ENCODE peak calls at places on chromosomes 16 and 17, in five cellular contexts. D is GM12878, W is HepG2, R is HCT116, X is K562. H is an unnamed sample.

GRCh38 chr16:2744711-2745110 is 7.7 kb upstream of the SRRM2 start:
- DNase-seq in D (no peak), W (no peak), R (no peak), X (no peak), H (peak)

GRCh38 chr17:9239821-9240658 is 218.7 kb downstream of the NTN1 start:
- DNase-seq in D (no peak), W (no peak), R (peak), X (peak), H (peak)

GRCh38 chr17:67156269-67157199 is 88.5 kb downstream of the HELZ start:
- DNase-seq in D (no peak), W (no peak), R (no peak), X (peak), H (no peak)

GRCh38 chr16:2250652-2251280 is 621 bp downstream of the ECI1 start:
- DNase-seq in D (no peak), W (no peak), R (no peak), X (peak), H (no peak)

GRCh38 chr16:58814348-58814801 is 80.3 kb upstream of the GOT2 start:
- DNase-seq in D (no peak), W (peak), R (peak), X (peak), H (peak)

GRCh38 chr16:21599994-21600773 is 807 bp downstream of the METTL9 start:
- DNase-seq in D (peak), W (peak), R (no peak), X (peak), H (peak)

GRCh38 chr17:77502626-77503292 is 362.0 kb downstream of the SEC14L1 start:
- DNase-seq in D (no peak), W (no peak), R (no peak), X (no peak), H (no peak)

GRCh38 chr16:79092846-79093245 is 507.7 kb downstream of the MAF start:
- DNase-seq in D (no peak), W (no peak), R (no peak), X (no peak), H (no peak)

GRCh38 chr16:27566417-27566816 is 16.5 kb downstream of the KATNIP start:
- DNase-seq in D (no peak), W (no peak), R (no peak), X (peak), H (no peak)

GRCh38 chr16:70579648-70580630 is 56.3 kb downstream of the SF3B3 start:
- DNase-seq in D (no peak), W (no peak), R (no peak), X (peak), H (no peak)

GRCh38 chr16:4021070-4021779 is 95.0 kb downstream of the ADCY9 start:
- DNase-seq in D (no peak), W (peak), R (no peak), X (no peak), H (peak)

GRCh38 chr16:79797486-79797885 is 196.9 kb upstream of the MAF start:
- DNase-seq in D (no peak), W (no peak), R (no peak), X (no peak), H (no peak)

GRCh38 chr17:1978396-1978962 is 46.7 kb downstream of the RTN4RL1 start:
- DNase-seq in D (no peak), W (no peak), R (no peak), X (no peak), H (no peak)

GRCh38 chr17:28563475-28563874 is 7.8 kb downstream of the PIGS start:
- DNase-seq in D (no peak), W (peak), R (no peak), X (no peak), H (peak)

GRCh38 chr16:86455609-86456008 is 54.7 kb upstream of the FOXF1 start:
- DNase-seq in D (no peak), W (no peak), R (no peak), X (no peak), H (no peak)

GRCh38 chr17:68539536-68540469 is 27.6 kb downstream of the PRKAR1A start:
- DNase-seq in D (no peak), W (peak), R (no peak), X (peak), H (no peak)

GRCh38 chr17:19003543-19003965 is 1.0 kb downstream of the FAM83G start:
- DNase-seq in D (no peak), W (no peak), R (no peak), X (no peak), H (no peak)

GRCh38 chr17:74632597-74632996 is 9.1 kb upstream of the CD300E start:
- DNase-seq in D (no peak), W (no peak), R (no peak), X (no peak), H (no peak)

GRCh38 chr16:81358860-81359259 is 44.1 kb downstream of the GAN start:
- DNase-seq in D (no peak), W (no peak), R (no peak), X (no peak), H (no peak)

GRCh38 chr16:84404936-84405640 is 36.8 kb downstream of the ATP2C2 start:
- DNase-seq in D (no peak), W (no peak), R (no peak), X (no peak), H (no peak)

GRCh38 chr16:84407588-84408313 is 39.4 kb downstream of the ATP2C2 start:
- DNase-seq in D (no peak), W (no peak), R (no peak), X (no peak), H (peak)

GRCh38 chr16:84408314-84408690 is 40.0 kb downstream of the ATP2C2 start:
- DNase-seq in D (no peak), W (no peak), R (no peak), X (no peak), H (no peak)

GRCh38 chr16:84404324-84404723 is 36.0 kb downstream of the ATP2C2 start:
- DNase-seq in D (no peak), W (no peak), R (no peak), X (no peak), H (no peak)

DNA sequence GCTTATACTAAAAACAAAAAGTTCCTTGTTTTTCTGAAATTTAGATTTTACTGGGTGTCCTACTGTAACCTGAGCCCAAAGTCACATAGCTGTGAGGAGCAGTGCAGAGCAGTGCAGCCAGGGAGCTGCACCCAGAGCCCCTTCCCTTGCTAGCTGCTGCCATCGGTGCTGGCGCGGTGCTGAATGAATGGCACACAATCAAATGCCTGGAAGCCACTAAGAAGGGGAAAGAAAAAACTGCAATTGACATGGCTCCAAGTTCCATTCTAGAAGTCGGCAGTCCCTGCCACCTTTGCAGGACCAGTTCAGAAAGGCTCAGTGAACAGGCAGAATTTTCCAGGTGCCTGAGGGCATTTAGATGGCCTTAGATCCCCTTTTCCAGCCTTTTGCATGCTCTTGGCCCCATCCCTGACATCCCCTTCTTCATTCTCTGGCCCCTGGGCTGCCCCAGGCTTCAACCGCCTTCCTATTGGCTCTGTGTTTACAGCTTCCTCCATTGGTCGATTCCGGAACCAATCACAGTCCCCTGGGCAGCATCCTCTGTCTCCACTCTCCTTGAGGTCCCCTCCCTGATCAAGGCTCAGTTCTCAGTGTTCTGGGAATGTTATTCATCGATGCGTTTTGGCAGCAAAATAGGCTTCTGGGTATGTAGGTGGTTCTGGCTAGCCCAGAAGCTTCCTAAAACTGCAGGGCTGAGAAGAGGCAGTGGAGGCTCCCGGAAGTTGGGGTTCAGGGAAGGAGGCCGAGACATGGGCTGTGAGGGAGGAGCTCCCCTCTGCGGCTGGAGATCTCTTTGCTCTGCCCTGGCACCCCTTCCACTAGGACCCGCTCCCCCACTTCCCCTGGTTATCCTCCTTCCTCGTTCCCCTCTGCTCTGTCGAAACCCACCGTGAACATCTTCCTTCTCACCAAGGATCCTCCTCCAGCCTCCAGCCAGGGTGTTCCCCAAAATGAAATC is 37.9 kb downstream of the ATP2C2 start:
- DNase-seq in D (no peak), W (no peak), R (no peak), X (no peak), H (no peak)
- TF ChIP-seq JUND in D (no peak), W (no peak), R (no peak), X (no peak), H (no peak)

GRCh38 chr16:17476414-17477259 is 5.9 kb upstream of the XYLT1 start:
- DNase-seq in D (no peak), W (peak), R (peak), X (peak), H (peak)
- TF ChIP-seq JUND in D (no peak), W (no peak), R (no peak), X (no peak), H (no peak)

GRCh38 chr17:43912635-43913304 is 5.4 kb upstream of the MPP2 start:
- DNase-seq in D (no peak), W (no peak), R (no peak), X (no peak), H (no peak)

GRCh38 chr17:43915561-43915960 is 8.2 kb upstream of the MPP2 start:
- DNase-seq in D (no peak), W (no peak), R (no peak), X (no peak), H (no peak)

GRCh38 chr17:43913584-43913983 is 6.2 kb upstream of the MPP2 start:
- DNase-seq in D (no peak), W (no peak), R (no peak), X (no peak), H (no peak)

GRCh38 chr17:43916385-43916784 is 9.0 kb upstream of the MPP2 start:
- DNase-seq in D (no peak), W (no peak), R (no peak), X (no peak), H (no peak)

DNA sequence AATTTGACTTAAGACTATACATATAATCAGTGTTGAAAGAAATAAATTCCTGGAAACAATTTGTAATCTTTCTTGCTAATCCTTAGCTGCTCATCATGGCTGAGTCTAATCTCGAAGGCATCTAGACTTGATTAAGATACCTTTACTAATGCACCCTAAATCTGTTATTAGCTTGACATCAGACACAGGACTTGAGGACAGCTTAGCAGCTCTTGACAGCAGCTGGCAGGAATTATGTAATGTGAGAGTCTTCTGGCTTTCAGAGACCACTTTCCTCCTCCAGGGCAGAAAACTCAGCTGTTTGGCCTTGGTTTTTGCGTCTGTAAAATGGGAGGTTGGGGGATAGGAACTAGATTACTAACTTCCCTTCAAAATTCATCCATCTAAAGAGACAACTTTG is 7.1 kb upstream of the MPP2 start:
- DNase-seq in D (no peak), W (no peak), R (no peak), X (no peak), H (no peak)
- TF ChIP-seq JUND in D (no peak), W (no peak), R (no peak), X (no peak), H (no peak)

GRCh38 chr16:19168173-19169080 is at the start of gene SYT17:
- DNase-seq in D (no peak), W (no peak), R (no peak), X (no peak), H (peak)

GRCh38 chr16:19166500-19166899 is 1.5 kb upstream of the SYT17 start:
- DNase-seq in D (no peak), W (no peak), R (peak), X (no peak), H (peak)

GRCh38 chr16:19170043-19170655 is 2.1 kb downstream of the SYT17 start:
- DNase-seq in D (no peak), W (no peak), R (no peak), X (no peak), H (no peak)

GRCh38 chr16:19169081-19169639 is 1.1 kb downstream of the SYT17 start:
- DNase-seq in D (no peak), W (no peak), R (no peak), X (no peak), H (no peak)

DNA sequence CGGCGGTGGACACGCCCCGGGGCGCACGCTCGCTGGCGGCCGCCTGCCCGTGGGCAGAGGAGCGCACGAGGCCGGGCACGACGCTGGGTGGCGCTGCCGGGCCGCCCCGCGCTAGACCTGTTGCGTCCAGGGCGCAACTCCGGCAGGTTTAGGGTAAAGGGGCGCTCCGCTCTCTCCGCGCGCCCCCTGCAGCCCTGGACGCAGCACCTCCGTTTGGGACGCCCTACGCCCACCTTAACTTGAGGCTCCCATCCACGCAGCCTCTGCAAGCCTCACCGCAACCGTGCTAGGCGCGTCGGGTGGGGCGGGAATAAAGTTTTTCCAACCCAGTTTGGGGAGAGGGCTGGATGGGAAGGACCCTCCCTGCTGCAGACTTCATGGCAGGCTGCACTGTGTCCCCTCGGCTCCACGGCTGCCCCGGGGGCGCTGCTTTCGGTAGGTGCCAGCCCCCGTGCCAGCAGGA is 299 bp upstream of the SYT17 start:
- DNase-seq in D (no peak), W (peak), R (peak), X (peak), H (peak)
- TF ChIP-seq JUND in D (no peak), W (no peak), R (no peak), X (no peak), H (no peak)

DNA sequence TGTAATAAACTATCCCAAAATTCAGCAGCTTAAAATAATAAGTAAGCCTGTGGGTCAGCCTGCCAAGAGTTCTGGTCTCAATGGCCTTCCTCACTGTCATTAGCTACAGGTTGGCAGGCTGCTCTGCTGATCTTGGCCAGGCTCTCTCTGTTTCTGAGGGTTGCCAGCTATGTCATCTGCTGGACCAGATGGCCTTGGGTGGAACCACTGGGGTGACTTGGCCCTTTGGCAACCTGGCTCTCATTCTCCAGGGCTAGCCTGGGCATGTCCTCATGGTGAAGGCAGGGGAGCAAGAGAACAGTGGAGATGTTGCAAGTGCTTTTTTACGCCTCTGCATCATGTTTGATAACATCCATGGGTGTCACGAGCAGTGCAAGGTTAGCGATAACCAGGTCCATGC is 13.9 kb downstream of the ITGAM start:
- DNase-seq in D (no peak), W (no peak), R (no peak), X (no peak), H (no peak)
- TF ChIP-seq JUND in D (no peak), W (no peak), R (no peak), X (no peak), H (no peak)

GRCh38 chr16:68446941-68447675 is 1.2 kb downstream of the SMPD3 start:
- DNase-seq in D (no peak), W (no peak), R (no peak), X (no peak), H (no peak)
- TF ChIP-seq JUND in D (no peak), W (no peak), R (no peak), X (no peak), H (no peak)

DNA sequence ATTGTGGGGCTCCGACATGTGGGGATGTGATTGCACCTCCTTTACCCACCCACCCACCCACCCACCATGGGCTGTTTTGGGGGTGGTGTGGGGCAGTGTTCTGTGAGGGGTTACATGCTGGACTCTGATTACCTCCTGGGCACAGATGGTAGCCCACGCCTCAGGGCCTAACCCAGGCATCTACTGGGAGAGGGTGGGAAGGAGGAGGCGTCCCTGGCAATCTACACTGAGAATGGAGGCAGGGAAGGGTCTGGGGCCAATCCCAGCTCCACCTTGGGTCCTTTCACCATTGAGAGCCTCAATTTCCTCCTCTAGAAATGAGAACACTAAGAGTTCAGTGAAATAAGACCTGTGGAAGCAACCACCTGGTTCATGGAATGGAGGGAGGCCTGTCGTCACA is 11.7 kb upstream of the DOK4 start:
- DNase-seq in D (no peak), W (no peak), R (no peak), X (no peak), H (no peak)
- TF ChIP-seq JUND in D (no peak), W (no peak), R (no peak), X (no peak), H (no peak)

H was measured in T47D.